ENCODE peak calls at places on chromosomes 1 and 21, in seven cellular contexts. Z is nucleus accumbens, Y is islet precursor cell, O is B cell, W is psoas muscle, M is body of pancreas, E is NCI-H1092 treated with DMSO at 0.1 percent for 48 hours. B is an unnamed sample.

GRCh38 chr21:43997766-43998742 is 14.1 kb upstream of the TRAPPC10 start:
- DNase-seq in Y (no peak), M (no peak), Z (no peak), W (no peak), O (no peak), E (no peak), B (no peak)

GRCh38 chr1:221701570-221702186 is 40.2 kb downstream of the DUSP10 start:
- DNase-seq in W (no peak), Z (no peak), M (no peak), O (no peak), E (no peak), Y (no peak), B (no peak)

GRCh38 chr1:15368888-15369287 is 40.8 kb upstream of the EFHD2 start:
- DNase-seq in Z (no peak), E (no peak), W (no peak), O (no peak), M (no peak), Y (no peak), B (no peak)

GRCh38 chr1:26028490-26028980 is 7.0 kb downstream of the EXTL1 start:
- DNase-seq in M (no peak), E (no peak), O (no peak), Y (peak), W (no peak), Z (no peak), B (no peak)

GRCh38 chr21:44761011-44761729 is 40.5 kb downstream of the UBE2G2 start:
- DNase-seq in E (no peak), Z (no peak), W (no peak), Y (peak), O (no peak), M (no peak), B (peak)

GRCh38 chr1:90200637-90201235 is 205.8 kb downstream of the ZNF326 start:
- DNase-seq in O (no peak), M (no peak), Z (no peak), E (no peak), W (no peak), Y (no peak), B (no peak)

GRCh38 chr1:225347123-225347683 is 80.6 kb downstream of the LBR start:
- DNase-seq in E (no peak), W (no peak), Z (no peak), M (no peak), Y (no peak), O (no peak), B (no peak)

GRCh38 chr1:214977133-214977532 is 105.4 kb upstream of the KCNK2 start:
- DNase-seq in Y (no peak), Z (no peak), O (no peak), M (no peak), W (no peak), E (no peak), B (no peak)

GRCh38 chr1:7468248-7468647 is 302.8 kb upstream of the VAMP3 start:
- DNase-seq in O (no peak), E (no peak), Z (no peak), Y (no peak), W (no peak), M (no peak), B (no peak)

GRCh38 chr1:44305962-44306422 is 49.1 kb downstream of the ERI3 start:
- DNase-seq in Y (no peak), E (no peak), O (no peak), Z (no peak), W (no peak), M (no peak), B (no peak)

GRCh38 chr1:156421062-156421938 is 52.3 kb downstream of the RHBG start:
- DNase-seq in Z (peak), E (peak), M (peak), O (peak), Y (peak), W (peak), B (peak)

GRCh38 chr1:229828461-229828860 is 202.4 kb downstream of the URB2 start:
- DNase-seq in W (no peak), E (no peak), Y (no peak), M (no peak), Z (no peak), O (no peak), B (no peak)

GRCh38 chr1:24987875-24988559 is 57.9 kb upstream of the RUNX3 start:
- DNase-seq in O (peak), W (no peak), Z (no peak), E (no peak), Y (no peak), M (no peak), B (no peak)

GRCh38 chr1:23544444-23545389 is 13.7 kb upstream of the E2F2 start:
- DNase-seq in Z (peak), E (peak), W (peak), O (peak), Y (peak), M (peak), B (peak)